ENCODE peak calls at places on chromosomes 3 and 15, in nine cellular contexts. B, G, P, S, C, X, D, E and R are unnamed samples.

GRCh38 chr3:20023663-20024417 is 11.8 kb upstream of the PP2D1 start:
- DNase-seq in B (peak), G (no peak), P (no peak), S (no peak), C (no peak), X (no peak), D (no peak), E (no peak), R (no peak)

GRCh38 chr3:41117398-41117870 is 81.9 kb upstream of the CTNNB1 start:
- DNase-seq in B (peak), G (peak), P (peak), S (peak), C (peak), X (peak), D (peak), E (peak), R (peak)

GRCh38 chr3:177295116-177295515 is 97.8 kb upstream of the TBL1XR1 start:
- DNase-seq in B (no peak), G (no peak), P (no peak), S (no peak), C (no peak), X (no peak), D (no peak), E (no peak), R (no peak)

GRCh38 chr3:39387411-39387975 is 4.3 kb downstream of the SLC25A38 start:
- DNase-seq in B (peak), G (no peak), P (no peak), S (no peak), C (no peak), X (no peak), D (no peak), E (no peak), R (no peak)

GRCh38 chr3:157502916-157503620 is at the start of gene VEPH1:
- DNase-seq in B (no peak), G (no peak), P (no peak), S (peak), C (peak), X (no peak), D (no peak), E (no peak), R (no peak)

GRCh38 chr15:65476942-65477341 is 40.5 kb downstream of the DPP8 start:
- DNase-seq in B (no peak), G (no peak), P (no peak), S (no peak), C (peak), X (no peak), D (no peak), E (no peak), R (peak)

GRCh38 chr15:39127925-39128617 is 452.8 kb upstream of the THBS1 start:
- DNase-seq in B (peak), G (no peak), P (peak), S (no peak), C (peak), X (no peak), D (no peak), E (no peak), R (peak)

GRCh38 chr3:114307222-114307840 is 13.5 kb downstream of the TIGIT start:
- DNase-seq in B (no peak), G (no peak), P (no peak), S (no peak), C (no peak), X (peak), D (no peak), E (no peak), R (no peak)

GRCh38 chr3:43364926-43365325 is 78.6 kb downstream of the SNRK start:
- DNase-seq in B (no peak), G (no peak), P (no peak), S (no peak), C (no peak), X (no peak), D (no peak), E (no peak), R (no peak)